ENCODE peak calls at places on chromosomes 2 and 18, in six cellular contexts. P, Y, D, N, B and G are unnamed samples.

GRCh38 chr2:10039658-10040410 is 3.5 kb upstream of the KLF11 start:
- DNase-seq in P (no peak), N (no peak), Y (no peak), D (no peak), B (no peak), G (no peak)

GRCh38 chr2:38619458-38620164 is 16.9 kb upstream of the HNRNPLL start:
- DNase-seq in N (peak), P (peak), D (no peak), B (peak), Y (no peak), G (no peak)

GRCh38 chr2:18883626-18884456 is 294.5 kb upstream of the NT5C1B start:
- DNase-seq in N (peak), B (peak), Y (peak), P (peak), D (no peak), G (peak)

GRCh38 chr18:35043207-35043606 is 2.0 kb downstream of the MAPRE2 start:
- DNase-seq in D (no peak), Y (no peak), B (no peak), P (no peak), N (no peak), G (no peak)

GRCh38 chr2:34012728-34013302 is 413.7 kb upstream of the FAM98A start:
- DNase-seq in Y (peak), P (peak), D (no peak), N (peak), B (peak), G (peak)

GRCh38 chr2:49770919-49771318 is 616.6 kb upstream of the FSHR start:
- DNase-seq in Y (no peak), B (peak), D (no peak), P (peak), N (peak), G (no peak)

GRCh38 chr2:162768646-162769045 is 69.9 kb downstream of the KCNH7 start:
- DNase-seq in N (no peak), P (no peak), D (no peak), Y (no peak), B (no peak), G (no peak)

GRCh38 chr18:28459587-28459986 is 282.7 kb upstream of the CDH2 start:
- DNase-seq in N (peak), B (no peak), P (no peak), Y (no peak), D (no peak), G (no peak)

GRCh38 chr2:216664593-216665034 is 30.7 kb downstream of the IGFBP5 start:
- DNase-seq in B (peak), P (no peak), Y (no peak), D (no peak), N (peak), G (peak)

GRCh38 chr2:104606056-104606455 is 247.9 kb upstream of the POU3F3 start:
- DNase-seq in N (no peak), P (no peak), B (no peak), D (no peak), Y (no peak), G (no peak)

GRCh38 chr2:140033638-140034037 is 1253.4 kb upstream of the NXPH2 start:
- DNase-seq in Y (no peak), B (no peak), P (no peak), D (no peak), N (no peak), G (no peak)

GRCh38 chr2:204871246-204871953 is 326.1 kb downstream of the PARD3B start:
- DNase-seq in Y (peak), B (peak), P (peak), D (no peak), N (peak), G (no peak)

GRCh38 chr2:102103992-102104871 is 38.3 kb upstream of the IL1R1 start:
- DNase-seq in Y (peak), P (peak), D (peak), N (peak), B (peak), G (peak)

GRCh38 chr18:24741961-24742738 is 281.7 kb downstream of the HRH4 start:
- DNase-seq in D (no peak), B (no peak), N (no peak), Y (no peak), P (no peak), G (no peak)

GRCh38 chr2:180625006-180625844 is 355.2 kb upstream of the UBE2E3 start:
- DNase-seq in P (no peak), D (no peak), N (peak), Y (peak), B (peak), G (peak)

GRCh38 chr2:175396696-175397095 is 215.2 kb upstream of the ATP5MC3 start:
- DNase-seq in N (no peak), B (no peak), D (no peak), Y (no peak), P (no peak), G (no peak)

GRCh38 chr2:173109253-173110188 is 33.9 kb downstream of the MAP3K20 start:
- DNase-seq in N (peak), Y (peak), B (peak), P (no peak), D (no peak), G (no peak)

GRCh38 chr2:141707486-141707885 is 423.3 kb downstream of the LRP1B start:
- DNase-seq in B (no peak), Y (no peak), D (no peak), N (no peak), P (no peak), G (no peak)

GRCh38 chr2:224449212-224450147 is 47.6 kb upstream of the FAM124B start:
- DNase-seq in D (no peak), B (no peak), N (peak), P (peak), Y (no peak), G (peak)

GRCh38 chr2:137005173-137005572 is 239.8 kb downstream of the THSD7B start:
- DNase-seq in B (no peak), P (no peak), N (no peak), D (no peak), Y (no peak), G (no peak)

GRCh38 chr2:46381263-46381849 is 84.1 kb downstream of the EPAS1 start:
- DNase-seq in P (no peak), N (peak), Y (no peak), D (no peak), B (no peak), G (no peak)

GRCh38 chr2:45009303-45009927 is at the start of gene SIX2:
- DNase-seq in N (peak), B (peak), Y (peak), D (no peak), P (no peak), G (peak)

GRCh38 chr2:133418671-133419070 is 149.6 kb downstream of the NCKAP5 start:
- DNase-seq in P (no peak), Y (no peak), B (no peak), N (no peak), D (no peak), G (no peak)

GRCh38 chr2:181393472-181393871 is 63.7 kb upstream of the ITGA4 start:
- DNase-seq in N (peak), D (no peak), P (peak), Y (peak), B (peak), G (peak)

GRCh38 chr2:60849165-60849564 is 32.2 kb upstream of the REL start:
- DNase-seq in Y (no peak), P (peak), D (no peak), N (peak), B (no peak), G (no peak)

GRCh38 chr2:66582364-66582974 is 147.5 kb downstream of the MEIS1 start:
- DNase-seq in B (no peak), P (no peak), Y (no peak), N (no peak), D (no peak), G (no peak)

GRCh38 chr18:6956495-6956894 is 161.1 kb downstream of the LAMA1 start:
- DNase-seq in P (no peak), D (no peak), Y (no peak), B (no peak), N (no peak), G (no peak)

GRCh38 chr18:58256316-58257080 is 212.5 kb downstream of the NEDD4L start:
- DNase-seq in B (no peak), P (no peak), D (no peak), Y (no peak), N (no peak), G (no peak)

GRCh38 chr2:205879362-205879761 is 197.1 kb downstream of the NRP2 start:
- DNase-seq in P (no peak), B (no peak), Y (no peak), D (no peak), N (no peak), G (no peak)